ENCODE peak calls at places on chromosome 20, in five cellular contexts. Q is HepG2, S is endothelial cell of umbilical vein, H is H1, G is HCT116. P is an unnamed sample.

GRCh38 chr20:43894531-43894930 is 20.1 kb upstream of the TOX2 start:
- DNase-seq in Q (no peak), S (no peak), H (no peak), G (no peak), P (no peak)

GRCh38 chr20:61434361-61434781 is 182.3 kb downstream of the CDH4 start:
- DNase-seq in Q (no peak), S (no peak), H (no peak), G (no peak), P (no peak)

GRCh38 chr20:14687317-14687716 is 349.9 kb upstream of the FLRT3 start:
- DNase-seq in Q (no peak), S (no peak), H (no peak), G (no peak), P (no peak)

GRCh38 chr20:15107952-15108351 is 770.5 kb upstream of the FLRT3 start:
- DNase-seq in Q (no peak), S (no peak), H (no peak), G (no peak), P (no peak)

GRCh38 chr20:58898629-58899028 is 46.1 kb downstream of the GNAS start:
- DNase-seq in Q (no peak), S (no peak), H (no peak), G (no peak), P (no peak)

GRCh38 chr20:44950368-44950767 is 9.8 kb downstream of the TOMM34 start:
- DNase-seq in Q (no peak), S (no peak), H (no peak), G (no peak), P (no peak)

GRCh38 chr20:35479798-35480197 is 24.4 kb downstream of the CEP250 start:
- DNase-seq in Q (no peak), S (no peak), H (no peak), G (no peak), P (no peak)

GRCh38 chr20:15188415-15188814 is 851.0 kb upstream of the FLRT3 start:
- DNase-seq in Q (no peak), S (no peak), H (no peak), G (no peak), P (no peak)

GRCh38 chr20:41872986-41873385 is 254.8 kb upstream of the CHD6 start:
- DNase-seq in Q (no peak), S (no peak), H (no peak), G (no peak), P (no peak)

GRCh38 chr20:3203315-3204123 is 963 bp downstream of the DDRGK1 start:
- DNase-seq in Q (peak), S (peak), H (no peak), G (no peak), P (no peak)

GRCh38 chr20:2793471-2793870 is 7.0 kb downstream of the CPXM1 start:
- DNase-seq in Q (no peak), S (no peak), H (no peak), G (no peak), P (no peak)

GRCh38 chr20:50385733-50386640 is 124.2 kb upstream of the PTPN1 start:
- DNase-seq in Q (no peak), S (no peak), H (no peak), G (no peak), P (no peak)

GRCh38 chr20:32585011-32585518 is at the start of gene NOL4L:
- DNase-seq in Q (no peak), S (no peak), H (peak), G (no peak), P (no peak)

GRCh38 chr20:36107881-36108280 is 46.7 kb upstream of the EPB41L1 start:
- DNase-seq in Q (peak), S (no peak), H (no peak), G (no peak), P (no peak)

DNA sequence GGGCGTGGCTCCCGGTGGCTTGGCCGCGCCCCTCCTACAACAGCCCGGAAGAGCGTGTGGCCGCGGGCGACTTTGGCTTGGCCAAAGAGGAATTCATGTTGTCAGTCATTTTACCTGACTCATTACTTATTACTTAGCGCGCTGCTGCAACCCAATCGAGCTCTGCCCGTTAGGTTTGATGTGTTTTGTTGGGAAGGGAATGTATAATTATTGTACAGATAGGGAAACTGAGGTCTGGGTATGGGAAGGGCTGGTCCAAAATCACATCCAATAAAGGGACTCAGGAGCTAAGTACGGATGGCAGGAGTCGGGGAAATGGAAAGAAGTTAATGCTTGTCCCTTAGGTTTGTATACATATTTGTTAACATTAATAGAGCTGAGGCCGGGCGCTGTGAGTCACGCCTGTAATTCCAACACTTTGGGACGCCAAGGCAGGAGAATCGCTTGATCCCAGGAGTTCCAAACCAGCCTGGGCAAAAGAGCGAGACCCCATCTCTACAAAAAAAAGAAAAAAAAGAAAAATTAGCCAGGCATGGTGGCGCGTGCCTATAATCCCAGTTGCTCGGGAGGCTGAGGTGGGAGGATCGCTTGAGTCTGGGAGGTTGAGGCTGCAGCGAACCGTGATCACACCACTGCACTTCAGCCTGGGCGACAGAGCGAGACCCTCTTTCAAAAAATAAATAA is 639 bp upstream of the ZNF335 start:
- DNase-seq in Q (no peak), S (no peak), H (no peak), G (no peak), P (no peak)
- TF ChIP-seq POLR2AphosphoS5 in Q (peak), S (no peak), H (peak), G (peak), P (peak)

GRCh38 chr20:20204326-20204725 is 152.0 kb downstream of the CFAP61 start:
- DNase-seq in Q (no peak), S (no peak), H (no peak), G (no peak), P (no peak)
- H3K4me3 ChIP-seq in Q (no peak), S (no peak), H (no peak), G (no peak), P (no peak)

GRCh38 chr20:22966787-22967464 is 68.2 kb upstream of the SSTR4 start:
- DNase-seq in Q (no peak), S (no peak), H (no peak), G (no peak), P (no peak)
- H3K9ac ChIP-seq in Q (no peak), S (no peak), H (no peak), G (no peak), P (no peak)

GRCh38 chr20:17662333-17663039 is 19.6 kb downstream of the RRBP1 start:
- DNase-seq in Q (no peak), S (no peak), H (no peak), G (no peak), P (no peak)
- TF ChIP-seq POLR2AphosphoS5 in Q (no peak), S (no peak), H (no peak), G (no peak), P (no peak)

GRCh38 chr20:46649965-46650542 is 1.2 kb downstream of the SLC13A3 start:
- DNase-seq in Q (peak), S (no peak), H (no peak), G (no peak), P (no peak)

GRCh38 chr20:46649650-46649949 is 1.7 kb downstream of the SLC13A3 start:
- DNase-seq in Q (no peak), S (no peak), H (no peak), G (no peak), P (no peak)

GRCh38 chr20:46648903-46649649 is 2.2 kb downstream of the SLC13A3 start:
- DNase-seq in Q (peak), S (no peak), H (no peak), G (no peak), P (no peak)

GRCh38 chr20:46651091-46651962 is at the start of gene SLC13A3:
- DNase-seq in Q (peak), S (no peak), H (peak), G (no peak), P (no peak)

DNA sequence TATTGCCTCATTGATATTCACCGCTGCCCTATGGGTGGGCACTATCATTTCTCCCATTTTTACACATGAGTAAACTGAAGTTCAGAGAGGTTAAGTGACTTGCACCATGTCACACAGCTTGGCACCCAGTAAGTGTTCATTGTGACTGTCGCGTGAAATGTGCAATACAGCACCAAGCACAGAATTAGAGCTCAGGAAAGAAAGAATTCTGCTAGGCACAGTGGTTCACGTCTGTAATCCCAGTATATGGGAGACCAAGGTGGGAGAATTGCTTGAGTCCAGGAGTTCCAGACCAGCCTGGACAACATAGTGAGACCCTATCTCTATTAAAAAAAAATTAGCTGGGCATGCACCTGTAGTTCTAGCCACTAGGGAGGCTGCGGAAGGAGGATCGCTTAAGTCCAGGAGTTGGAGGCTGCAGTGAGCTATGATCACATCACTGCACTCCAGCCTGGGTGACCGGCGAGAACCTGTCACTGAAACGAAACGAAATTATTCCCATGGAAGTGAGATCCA is 626 bp downstream of the SLC13A3 start:
- DNase-seq in Q (no peak), S (no peak), H (no peak), G (no peak), P (no peak)
- H3K4me3 ChIP-seq in Q (peak), S (no peak), H (peak), G (no peak), P (no peak)

GRCh38 chr20:48682529-48683385 is 145.0 kb downstream of the PREX1 start:
- DNase-seq in Q (peak), S (peak), H (peak), G (no peak), P (peak)

GRCh38 chr20:48683467-48684175 is 144.2 kb downstream of the PREX1 start:
- DNase-seq in Q (no peak), S (peak), H (no peak), G (no peak), P (no peak)

GRCh38 chr20:48680650-48681049 is 147.1 kb downstream of the PREX1 start:
- DNase-seq in Q (no peak), S (no peak), H (no peak), G (no peak), P (no peak)

GRCh38 chr20:48681201-48681881 is 146.5 kb downstream of the PREX1 start:
- DNase-seq in Q (no peak), S (no peak), H (no peak), G (no peak), P (no peak)

GRCh38 chr20:48681882-48682426 is 145.8 kb downstream of the PREX1 start:
- DNase-seq in Q (no peak), S (no peak), H (no peak), G (no peak), P (no peak)
- H3K9ac ChIP-seq in Q (no peak), S (no peak), H (no peak), G (no peak), P (peak)

DNA sequence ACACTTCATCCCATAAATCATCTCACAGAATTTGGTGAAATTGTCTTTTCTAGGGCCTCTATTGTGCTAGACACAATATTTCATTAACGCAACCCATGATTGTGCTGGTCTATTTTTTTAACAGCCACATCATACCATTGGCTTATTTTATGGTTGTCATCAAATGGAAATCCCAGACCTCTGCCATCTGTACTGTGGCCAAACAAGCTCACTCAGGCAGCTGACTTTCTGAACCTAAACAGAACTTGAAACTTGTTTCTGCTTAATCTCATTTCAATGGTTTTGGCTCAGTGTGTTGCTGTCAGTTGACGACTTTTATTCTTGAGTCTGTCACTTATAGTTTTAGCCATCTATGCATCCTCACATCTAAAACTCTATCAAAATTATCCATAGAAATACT is 111.8 kb downstream of the HAO1 start:
- DNase-seq in Q (no peak), S (no peak), H (no peak), G (no peak), P (no peak)
- TF ChIP-seq POLR2AphosphoS5 in Q (no peak), S (no peak), H (no peak), G (no peak), P (no peak)

GRCh38 chr20:62739067-62739466 is 30.4 kb downstream of the NTSR1 start:
- DNase-seq in Q (no peak), S (no peak), H (no peak), G (no peak), P (no peak)
- H3K4me3 ChIP-seq in Q (no peak), S (no peak), H (no peak), G (peak), P (no peak)

GRCh38 chr20:5670874-5671273 is 79.3 kb upstream of the SHLD1 start:
- DNase-seq in Q (no peak), S (no peak), H (no peak), G (no peak), P (no peak)
- H3K9ac ChIP-seq in Q (no peak), S (no peak), H (no peak), G (no peak), P (no peak)